ENCODE peak calls at places on chromosomes 12 and 14, in five cellular contexts. G is Peyer's patch, W is mammary epithelial cell, X is MM.1S, L is tibial artery. S is an unnamed sample.

GRCh38 chr12:57477710-57478681 is 1.7 kb downstream of the ARHGAP9 start:
- DNase-seq in G (peak; percentile 51), W (no peak), X (no peak), L (no peak), S (no peak)

GRCh38 chr12:108098374-108098773 is 30.7 kb upstream of the WSCD2 start:
- DNase-seq in G (no peak), W (no peak), X (no peak), L (no peak), S (no peak)

GRCh38 chr14:80211143-80212024 is at the start of gene DIO2:
- DNase-seq in G (no peak), W (no peak), X (no peak), L (peak; percentile 81), S (no peak)

GRCh38 chr12:88663001-88663400 is 82.7 kb upstream of the KITLG start:
- DNase-seq in G (no peak), W (no peak), X (no peak), L (no peak), S (no peak)

GRCh38 chr12:97903356-97903755 is 440.8 kb downstream of the RMST start:
- DNase-seq in G (no peak), W (no peak), X (no peak), L (no peak), S (no peak)

GRCh38 chr12:52249041-52249461 is 16.0 kb downstream of the KRT7 start:
- DNase-seq in G (no peak), W (no peak), X (no peak), L (peak; percentile 93), S (no peak)

GRCh38 chr12:107514887-107515445 is 170.6 kb upstream of the PWP1 start:
- DNase-seq in G (no peak), W (no peak), X (no peak), L (no peak), S (no peak)

GRCh38 chr14:91996951-91997371 is 42.9 kb downstream of the TRIP11 start:
- DNase-seq in G (no peak), W (peak; percentile 83), X (peak; percentile 24), L (no peak), S (peak; percentile 85)

GRCh38 chr12:98397323-98398105 is 117.9 kb upstream of the TMPO start:
- DNase-seq in G (peak; percentile 75), W (peak; percentile 64), X (peak; percentile 85), L (peak; percentile 86), S (no peak)

GRCh38 chr14:30077946-30078345 is 150.3 kb upstream of the PRKD1 start:
- DNase-seq in G (no peak), W (no peak), X (no peak), L (no peak), S (peak; percentile 35)

GRCh38 chr14:89681086-89682018 is 264.3 kb upstream of the FOXN3 start:
- DNase-seq in G (peak; percentile 66), W (no peak), X (peak; percentile 11), L (no peak), S (peak; percentile 4)

GRCh38 chr12:81450920-81451739 is 308.0 kb downstream of the PPFIA2 start:
- DNase-seq in G (no peak), W (peak; percentile 40), X (peak; percentile 44), L (no peak), S (no peak)

GRCh38 chr12:55607821-55608602 is 28.7 kb upstream of the OR10P1 start:
- DNase-seq in G (no peak), W (peak; percentile 77), X (no peak), L (no peak), S (no peak)

GRCh38 chr12:38906482-38907170 is 1.2 kb upstream of the CPNE8 start:
- DNase-seq in G (peak; percentile 48), W (peak; percentile 91), X (peak; percentile 80), L (peak; percentile 94), S (peak; percentile 39)

GRCh38 chr12:38903596-38903995 is 1.8 kb downstream of the CPNE8 start:
- DNase-seq in G (no peak), W (no peak), X (no peak), L (no peak), S (no peak)

GRCh38 chr12:38905480-38906351 is at the start of gene CPNE8:
- DNase-seq in G (peak; percentile 37), W (peak; percentile 76), X (peak; percentile 68), L (peak; percentile 94), S (peak; percentile 24)

GRCh38 chr12:38904932-38905479 is 385 bp downstream of the CPNE8 start:
- DNase-seq in G (peak; percentile 56), W (peak; percentile 90), X (peak; percentile 81), L (peak; percentile 94), S (peak; percentile 51)

GRCh38 chr12:38907171-38907923 is 2.0 kb upstream of the CPNE8 start:
- DNase-seq in G (no peak), W (peak; percentile 37), X (no peak), L (no peak), S (no peak)
- H3K4me3 ChIP-seq in G (peak overlapping the region; percentile 60), W (peak overlapping the region; percentile 72), X (peak overlapping the region; percentile 82), L (peak overlapping the region; percentile 60), S (peak overlapping the region; percentile 48)

DNA sequence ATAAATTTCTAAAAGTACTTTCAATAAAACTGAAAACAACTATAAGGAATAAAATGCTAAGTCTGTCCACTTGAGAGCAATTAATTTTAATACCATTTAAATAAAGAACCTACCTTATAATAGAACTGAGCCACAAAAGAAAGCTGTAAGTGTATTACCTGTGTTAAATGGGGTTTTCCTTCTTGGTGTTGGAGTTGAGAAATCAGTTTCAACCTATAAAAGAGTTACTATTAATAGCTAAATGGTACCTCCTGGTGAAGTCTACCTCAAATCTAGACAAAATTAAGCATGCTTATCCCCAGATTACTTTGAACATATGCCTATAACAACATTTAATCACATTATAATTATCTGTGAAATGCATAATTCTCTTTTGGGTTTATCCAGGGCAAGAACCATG is 48.8 kb downstream of the MIS18BP1 start:
- DNase-seq in G (no peak), W (no peak), X (peak; percentile 21), L (no peak), S (no peak)
- H3K36me3 ChIP-seq in G (no peaks in the 10 kb centered on the region), W (peaks cover 26% of the 10 kb centered on the region), X (no peaks in the 10 kb centered on the region), L (peaks cover 15% of the 10 kb centered on the region), S (peaks cover 1% of the 10 kb centered on the region)

GRCh38 chr12:128069359-128069997 is 197.5 kb upstream of the TMEM132C start:
- DNase-seq in G (no peak), W (peak; percentile 45), X (peak; percentile 39), L (no peak), S (peak; percentile 21)
- TF ChIP-seq CTCF in G (no peak), W (peak; percentile 58), X (peak; percentile 58), L (peak; percentile 71), S (peak; percentile 67)

DNA sequence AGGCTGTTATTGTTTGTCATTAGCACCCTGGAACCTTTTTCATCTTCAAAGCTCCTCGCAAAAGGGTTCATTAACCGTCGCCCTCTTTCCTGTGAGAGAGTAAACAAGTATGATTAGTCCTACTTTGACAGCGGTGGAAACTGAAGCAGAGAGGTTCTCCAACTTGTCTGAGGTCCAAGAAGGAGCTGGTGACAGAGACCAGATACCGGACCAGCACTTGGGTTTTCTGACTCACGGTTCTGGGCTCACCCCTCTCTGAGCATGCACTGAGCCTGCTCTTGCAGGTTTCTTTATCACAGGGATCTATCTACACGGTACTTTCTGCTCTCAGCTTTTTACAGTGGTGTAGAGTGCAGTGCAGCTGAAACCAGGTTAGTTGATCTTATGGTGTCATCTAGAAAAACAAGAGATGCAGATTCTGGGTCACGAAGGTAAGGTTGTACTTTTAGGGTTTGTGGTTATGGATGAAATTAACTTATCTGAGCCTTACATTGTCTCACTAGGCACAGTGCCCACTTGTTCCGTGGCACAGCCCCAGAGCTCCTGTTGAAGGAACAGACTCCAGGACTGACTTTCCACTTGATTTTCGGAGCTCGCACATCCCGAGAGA is 62.1 kb downstream of the PPP2R5C start:
- DNase-seq in G (peak; percentile 54), W (no peak), X (no peak), L (no peak), S (no peak)
- H3K4me3 ChIP-seq in G (peak overlapping the region; percentile 29), W (no peak overlapping the region), X (no peak overlapping the region), L (peak overlapping the region; percentile 18), S (no peak overlapping the region)

GRCh38 chr12:2248087-2248900 is 195.5 kb downstream of the CACNA1C start:
- DNase-seq in G (no peak), W (no peak), X (no peak), L (no peak), S (no peak)
- H3K36me3 ChIP-seq in G (no peaks in the 10 kb centered on the region), W (no peaks in the 10 kb centered on the region), X (no peaks in the 10 kb centered on the region), L (no peaks in the 10 kb centered on the region), S (no peaks in the 10 kb centered on the region)

DNA sequence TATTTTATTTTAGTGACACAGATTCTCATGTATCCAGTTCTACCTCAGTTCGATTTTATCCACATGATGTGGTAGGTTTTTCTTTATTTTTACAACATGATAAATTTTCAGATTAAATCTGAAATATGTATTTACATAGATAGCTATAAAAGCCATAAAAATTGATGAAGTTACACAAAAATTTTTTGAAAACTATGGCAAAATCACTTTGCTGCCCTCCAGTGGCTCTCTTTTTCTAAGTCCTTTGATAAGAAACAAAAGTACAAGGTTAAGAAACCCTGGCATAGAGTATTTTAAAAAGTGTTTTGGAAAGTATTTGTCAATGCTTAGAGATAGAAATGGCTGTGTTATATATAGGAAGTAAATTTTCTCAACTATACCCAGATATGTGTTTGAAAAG is 104.2 kb downstream of the PCNX1 start:
- DNase-seq in G (no peak), W (no peak), X (no peak), L (no peak), S (no peak)
- TF ChIP-seq CTCF in G (no peak), W (peak; percentile 7), X (no peak), L (no peak), S (peak; percentile 33)

GRCh38 chr12:127381043-127381668 is 885.8 kb upstream of the TMEM132C start:
- DNase-seq in G (no peak), W (peak; percentile 21), X (peak; percentile 44), L (no peak), S (no peak)
- H3K4me3 ChIP-seq in G (peak overlapping the region; percentile 0), W (peak overlapping the region; percentile 37), X (peak overlapping the region; percentile 39), L (no peak overlapping the region), S (peak overlapping the region; percentile 31)

GRCh38 chr14:21078726-21079125 is 8.6 kb downstream of the ARHGEF40 start:
- DNase-seq in G (no peak), W (no peak), X (no peak), L (no peak), S (no peak)
- H3K36me3 ChIP-seq in G (no peaks in the 10 kb centered on the region), W (peaks cover 3% of the 10 kb centered on the region), X (no peaks in the 10 kb centered on the region), L (peaks cover 93% of the 10 kb centered on the region), S (peaks cover 67% of the 10 kb centered on the region)

DNA sequence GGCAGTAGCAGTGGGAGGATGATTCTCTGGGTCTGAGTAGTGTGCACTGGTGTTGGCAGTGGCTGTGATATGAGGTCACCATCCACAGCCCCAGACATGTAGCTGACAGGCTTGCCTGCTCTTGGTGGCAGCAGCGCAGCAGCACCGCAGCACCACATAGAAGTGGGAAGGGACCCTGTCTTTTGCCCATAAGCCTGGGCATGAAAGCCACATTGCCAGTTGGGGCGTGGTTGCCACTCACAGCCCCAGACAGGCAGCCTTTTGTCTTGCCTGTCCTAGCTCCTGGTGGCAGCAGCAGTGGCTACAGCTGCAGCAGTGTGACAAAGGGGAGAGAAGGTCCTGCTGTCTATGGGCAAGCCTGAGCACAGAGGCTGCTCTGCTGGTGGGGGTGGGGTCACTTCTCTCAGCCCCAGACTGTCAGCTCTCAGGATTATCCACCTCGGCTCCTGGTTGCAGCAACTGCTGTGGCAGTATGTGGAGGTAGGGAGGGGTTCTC is 71.5 kb downstream of the BRMS1L start:
- DNase-seq in G (no peak), W (no peak), X (no peak), L (no peak), S (no peak)
- TF ChIP-seq CTCF in G (no peak), W (no peak), X (no peak), L (no peak), S (no peak)